ENCODE peak calls at places on chromosomes 12 and 14, in five cellular contexts. I is IMR-90, N is psoas muscle, J is ovary, U is ascending aorta. M is an unnamed sample. For H3K36me3 and H3K27me3, the result is how much of the 10 kb centered on the place peaks cover.

GRCh38 chr12:39975374-39975918 is 130.4 kb downstream of the SLC2A13 start:
- DNase-seq in I (no peak), U (no peak), N (no peak), J (no peak), M (no peak)

GRCh38 chr12:46530373-46531056 is 157.9 kb upstream of the SLC38A2 start:
- DNase-seq in U (no peak), I (no peak), J (peak), N (no peak), M (no peak)

GRCh38 chr12:117527480-117527857 is 166.0 kb upstream of the NOS1 start:
- DNase-seq in N (no peak), J (no peak), U (no peak), I (no peak), M (no peak)

GRCh38 chr14:99615497-99616245 is 11.7 kb upstream of the CCDC85C start:
- DNase-seq in J (no peak), U (no peak), I (no peak), N (no peak), M (no peak)

GRCh38 chr14:72563676-72564075 is 330.2 kb downstream of the DPF3 start:
- DNase-seq in I (no peak), N (no peak), J (no peak), U (no peak), M (no peak)

GRCh38 chr14:94581127-94581999 is at the start of gene SERPINA5:
- DNase-seq in N (peak), J (peak), U (peak), I (no peak), M (no peak)

GRCh38 chr14:23567186-23568020 is at the start of gene AP1G2:
- DNase-seq in J (peak), I (peak), N (peak), U (peak), M (peak)

GRCh38 chr12:52439845-52440244 is 5.7 kb upstream of the KRT75 start:
- DNase-seq in I (no peak), N (no peak), J (no peak), U (no peak), M (no peak)

GRCh38 chr12:119992129-119992705 is 3.2 kb downstream of the BICDL1 start:
- DNase-seq in J (no peak), U (no peak), N (no peak), I (no peak), M (no peak)

GRCh38 chr14:23695220-23695999 is 59.2 kb downstream of the DHRS2 start:
- DNase-seq in J (peak), U (no peak), I (no peak), N (peak), M (no peak)

GRCh38 chr14:39617537-39617936 is 185.3 kb upstream of the FBXO33 start:
- DNase-seq in J (no peak), U (no peak), N (no peak), I (no peak), M (no peak)

GRCh38 chr12:116959845-116960514 is 49.2 kb downstream of the FBXW8 start:
- DNase-seq in N (no peak), I (no peak), J (no peak), U (no peak), M (peak)

GRCh38 chr14:105917933-105918436 is 391.6 kb downstream of the TMEM121 start:
- DNase-seq in I (no peak), N (no peak), J (peak), U (no peak), M (no peak)

GRCh38 chr14:75022655-75023054 is 19.9 kb downstream of the EIF2B2 start:
- DNase-seq in N (peak), I (no peak), U (no peak), J (no peak), M (no peak)

GRCh38 chr14:20662968-20663731 is 21.2 kb upstream of the RNASE4 start:
- DNase-seq in I (peak), U (peak), J (peak), N (peak), M (peak)

GRCh38 chr12:116693259-116694227 is 44.3 kb downstream of the SPRING1 start:
- DNase-seq in I (no peak), N (no peak), U (no peak), J (no peak), M (no peak)

GRCh38 chr12:31589896-31590729 is 823 bp downstream of the DENND5B start:
- DNase-seq in J (peak), U (peak), I (peak), N (peak), M (peak)

GRCh38 chr14:99393059-99393655 is 87.5 kb downstream of the SETD3 start:
- DNase-seq in I (peak), N (no peak), J (no peak), U (no peak), M (no peak)

GRCh38 chr12:67943295-67943892 is 45.9 kb upstream of the IFNG-AS1 start:
- DNase-seq in U (peak), J (peak), I (peak), N (no peak), M (peak)

GRCh38 chr12:93757792-93758694 is 80.9 kb downstream of the CRADD start:
- DNase-seq in I (no peak), U (no peak), J (no peak), N (no peak), M (no peak)

GRCh38 chr14:24135834-24136683 is at the start of gene PSME1:
- DNase-seq in U (peak), N (peak), J (peak), I (peak), M (peak)

GRCh38 chr12:130526813-130527212 is 189.1 kb downstream of the PIWIL1 start:
- DNase-seq in I (no peak), U (no peak), N (no peak), J (no peak), M (no peak)

GRCh38 chr14:72519543-72519942 is 374.4 kb downstream of the DPF3 start:
- DNase-seq in J (no peak), N (no peak), U (no peak), I (no peak), M (peak)

GRCh38 chr12:25800101-25800500 is 158.4 kb upstream of the RASSF8 start:
- DNase-seq in I (peak), J (no peak), N (no peak), U (no peak), M (no peak)

GRCh38 chr12:32497864-32498263 is 98.5 kb downstream of the FGD4 start:
- DNase-seq in N (no peak), U (no peak), I (no peak), J (no peak), M (no peak)

GRCh38 chr12:65121049-65121955 is at the start of gene WIF1:
- DNase-seq in I (no peak), U (no peak), N (peak), J (no peak), M (peak)

GRCh38 chr12:42854208-42854607 is 264.7 kb upstream of the PRICKLE1 start:
- DNase-seq in U (no peak), I (peak), N (no peak), J (no peak), M (no peak)

GRCh38 chr14:20772650-20773049 is 4.4 kb downstream of the EDDM3B start:
- DNase-seq in J (no peak), I (no peak), N (no peak), U (no peak), M (no peak)

GRCh38 chr12:125071456-125071855 is 6.2 kb downstream of the AACS start:
- DNase-seq in J (no peak), N (no peak), I (no peak), U (no peak), M (no peak)

GRCh38 chr12:91687052-91688017 is 458.3 kb downstream of the BTG1 start:
- DNase-seq in U (no peak), J (no peak), I (no peak), N (no peak), M (no peak)

GRCh38 chr12:12616512-12617275 is 5.0 kb downstream of the CREBL2 start:
- DNase-seq in N (no peak), U (no peak), I (peak), J (no peak), M (no peak)

GRCh38 chr12:92533280-92533890 is 169.4 kb upstream of the PLEKHG7 start:
- DNase-seq in I (no peak), U (no peak), J (no peak), N (no peak), M (no peak)

GRCh38 chr12:53938276-53939140 is at the start of gene HOXC13:
- DNase-seq in J (peak), U (no peak), I (no peak), N (peak), M (no peak)

GRCh38 chr14:49193365-49194050 is 392.7 kb downstream of the RPS29 start:
- DNase-seq in I (no peak), U (no peak), N (no peak), J (no peak), M (peak)

GRCh38 chr12:132170094-132170636 is 25.9 kb downstream of the NOC4L start:
- DNase-seq in U (no peak), J (peak), I (peak), N (peak), M (no peak)

GRCh38 chr12:480831-481230 is 21.1 kb downstream of the B4GALNT3 start:
- DNase-seq in I (peak), N (peak), U (peak), J (peak), M (no peak)

GRCh38 chr12:22283006-22283506 is 51.5 kb downstream of the ST8SIA1 start:
- DNase-seq in N (no peak), J (no peak), U (no peak), I (peak), M (no peak)

GRCh38 chr12:101414533-101415119 is 7.1 kb upstream of the ARL1 start:
- DNase-seq in J (no peak), I (peak), N (no peak), U (no peak), M (peak)

GRCh38 chr14:92456215-92457017 is 57.2 kb upstream of the RIN3 start:
- DNase-seq in J (no peak), N (peak), I (peak), U (peak), M (no peak)
- TF ChIP-seq CTCF in J (peak), N (peak), I (peak), U (peak), M (peak)

DNA sequence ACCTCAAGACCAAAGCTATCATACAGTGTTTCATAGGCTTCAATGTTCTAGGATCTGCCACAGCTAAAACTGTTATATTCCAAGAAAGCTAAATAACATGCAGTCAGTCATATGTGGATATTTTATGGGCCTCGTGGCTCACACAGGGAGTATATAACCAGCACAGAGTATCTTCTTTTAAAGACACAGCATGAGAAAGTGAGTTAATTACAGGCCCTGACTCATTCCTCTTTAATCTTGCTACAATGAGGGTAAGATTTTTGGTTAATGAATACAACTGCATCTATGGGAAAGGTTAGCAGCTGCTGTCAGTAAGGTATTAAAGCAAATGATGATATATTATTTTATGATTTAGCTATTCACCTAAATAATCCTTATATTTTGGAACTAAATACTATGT is 111.0 kb downstream of the TRAFD1 start:
- DNase-seq in N (no peak), U (no peak), J (no peak), I (no peak), M (no peak)
- H3K36me3 ChIP-seq in N (under half), U (half or more), J (under half), I (half or more), M (under half)

DNA sequence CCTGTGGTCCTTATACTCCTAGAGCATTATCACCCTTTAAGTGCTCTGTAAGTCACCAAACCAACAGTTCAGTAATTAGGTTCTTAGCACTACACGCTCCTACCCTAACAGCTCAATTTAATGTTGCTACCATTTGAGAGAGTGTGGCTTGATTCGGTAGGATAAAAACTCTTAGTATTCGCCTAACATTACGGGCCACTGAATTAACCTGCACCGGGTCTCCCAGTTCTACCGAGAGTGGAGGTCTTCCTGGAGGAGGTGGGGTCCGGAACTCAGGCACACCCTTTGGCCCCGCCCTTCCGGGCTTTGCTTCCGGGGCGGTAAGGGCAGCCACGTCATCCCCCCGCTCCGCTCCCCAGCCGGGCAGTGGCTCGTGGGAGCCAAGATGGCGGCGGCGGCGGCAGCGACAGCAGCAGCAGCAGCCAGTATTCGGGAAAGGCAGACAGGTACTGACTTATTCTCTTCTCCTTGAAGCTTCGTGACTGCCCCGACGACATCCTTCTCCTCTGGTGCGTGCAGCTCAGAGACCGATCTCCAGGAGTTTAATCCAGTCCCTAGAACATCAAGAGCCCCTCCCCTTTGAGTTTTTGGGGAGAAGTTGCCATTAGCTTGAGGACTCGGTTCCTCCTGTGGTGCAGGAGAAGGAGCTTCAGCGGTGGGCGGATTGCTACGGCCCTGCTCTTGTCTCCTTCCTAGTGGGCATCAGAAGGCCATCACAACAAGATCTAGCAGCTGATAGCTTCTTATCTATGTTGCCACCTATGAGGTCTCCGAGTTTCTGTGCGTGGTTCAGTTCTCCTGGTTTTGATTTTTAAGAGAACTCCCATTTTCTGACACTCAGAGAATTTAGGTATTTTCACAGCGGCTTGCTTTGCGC is at the start of gene SCFD1:
- DNase-seq in J (peak), N (peak), U (peak), I (peak), M (peak)
- H3K27me3 ChIP-seq in J (under half), N (under half), U (under half), I (under half), M (under half)

GRCh38 chr12:66279127-66279712 is 23.1 kb upstream of the HELB start:
- DNase-seq in U (no peak), I (peak), J (no peak), N (no peak), M (no peak)

GRCh38 chr12:66275040-66275439 is 27.3 kb upstream of the HELB start:
- DNase-seq in U (no peak), J (no peak), N (no peak), I (no peak), M (peak)

GRCh38 chr12:66282244-66282643 is 20.0 kb upstream of the HELB start:
- DNase-seq in J (no peak), U (no peak), I (no peak), N (no peak), M (no peak)

DNA sequence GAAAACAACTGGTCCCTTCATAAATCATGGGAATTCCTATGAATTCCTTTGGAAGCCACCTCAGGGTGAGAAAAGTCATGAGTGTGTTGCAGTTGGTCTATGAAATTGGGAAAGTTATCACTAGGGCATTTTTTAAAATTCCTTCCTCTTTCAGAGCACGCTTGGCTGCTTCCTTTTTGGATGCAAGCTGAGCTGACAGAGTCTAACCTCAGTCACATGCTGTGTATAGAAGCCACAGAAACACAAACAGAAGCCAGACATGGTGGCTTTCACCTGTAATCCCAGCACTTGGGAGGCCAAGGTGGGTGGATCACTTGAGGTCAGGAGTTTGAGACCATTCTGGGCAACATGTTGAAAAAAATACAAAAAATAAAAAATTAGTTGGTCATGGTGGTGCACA is 21.7 kb upstream of the HELB start:
- DNase-seq in J (no peak), U (no peak), N (no peak), I (no peak), M (no peak)
- TF ChIP-seq CTCF in J (no peak), U (no peak), N (no peak), I (no peak), M (no peak)

DNA sequence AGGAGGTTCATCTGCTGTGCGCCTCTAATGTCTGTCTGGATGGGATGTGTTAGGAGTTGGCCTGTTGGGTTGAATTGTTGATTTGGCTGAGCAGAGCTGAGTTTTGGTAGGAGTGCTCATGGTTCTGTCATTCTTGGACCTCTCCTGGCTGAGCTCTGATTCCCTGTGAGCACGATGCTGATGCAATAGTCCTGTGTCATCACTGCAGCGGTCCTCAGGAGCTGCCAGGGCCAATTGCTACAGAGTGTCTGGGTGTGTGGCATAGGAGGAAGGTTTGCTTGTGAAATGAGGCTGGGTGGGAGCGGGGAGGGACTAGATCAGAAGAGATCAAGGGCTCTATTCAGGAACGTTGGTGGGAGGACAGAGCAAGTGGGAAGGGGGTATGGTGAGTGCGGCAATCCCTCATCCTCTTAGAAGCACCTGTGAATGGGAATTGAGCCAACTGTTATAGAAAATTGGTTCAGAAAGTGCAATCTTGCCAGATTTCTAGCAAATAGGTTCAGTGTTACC is 21.2 kb downstream of the PEX5 start:
- DNase-seq in U (no peak), J (no peak), I (no peak), N (no peak), M (no peak)
- H3K36me3 ChIP-seq in U (under half), J (under half), I (under half), N (under half), M (under half)

DNA sequence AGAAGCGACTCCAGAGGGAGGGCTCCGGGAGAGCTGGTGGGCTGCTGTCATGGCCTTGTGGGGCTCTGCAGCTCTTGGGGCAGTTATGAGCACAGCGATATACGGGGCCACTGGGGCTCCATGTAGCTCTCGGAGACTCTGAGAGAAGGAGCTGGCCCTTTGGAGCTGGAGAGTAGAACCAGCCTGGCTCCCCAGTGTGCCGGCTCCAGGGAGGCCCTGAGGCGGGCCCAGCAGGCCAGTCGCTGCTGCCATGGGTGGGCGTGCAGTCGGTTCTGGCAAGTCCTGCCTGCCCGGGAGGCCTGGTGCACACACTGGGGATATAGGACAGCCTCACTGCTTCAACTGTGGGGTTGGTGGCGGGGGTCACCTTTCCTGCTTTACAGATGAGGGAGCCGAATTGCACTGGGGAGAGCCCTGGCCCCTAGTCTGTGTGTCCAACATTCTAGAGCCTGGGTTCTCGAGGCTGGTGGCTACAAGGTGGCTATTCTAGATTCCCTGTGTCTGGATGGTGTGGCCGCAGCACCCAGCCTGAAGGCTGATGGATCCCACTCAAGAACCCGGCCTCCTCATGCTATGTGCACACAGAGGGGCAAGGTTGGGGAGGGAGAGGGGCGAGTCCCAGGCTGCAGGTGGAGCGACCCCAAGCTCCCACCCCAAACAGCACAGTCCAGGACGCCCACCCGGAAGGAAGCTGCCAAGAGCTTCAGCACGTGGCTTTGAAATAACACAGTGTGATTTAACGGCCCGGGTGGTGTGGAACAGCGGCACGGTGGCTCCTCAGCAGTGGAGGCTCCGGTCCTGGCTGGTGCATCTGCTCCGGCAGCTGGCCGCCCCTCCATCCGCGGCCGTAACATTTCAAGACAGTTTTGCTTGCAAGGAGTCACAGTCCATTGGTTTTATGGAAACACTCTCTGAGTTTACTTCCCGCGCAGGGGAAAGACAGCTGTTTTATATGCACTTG is 188.3 kb upstream of the C14orf180 start:
- DNase-seq in I (no peak), J (peak), U (peak), N (no peak), M (no peak)
- H3K27me3 ChIP-seq in I (under half), J (under half), U (under half), N (under half), M (under half)

M was measured in GM06990.